ENCODE peak calls at places on chromosome 4, in five cellular contexts. One of them, this sample, is unnamed.

GRCh38 chr4:151207186-151207585 is 69.8 kb upstream of the PRSS48 start:
- DNase-seq in NCI-H1436: no peak
- DNase-seq in prostate gland: no peak
- DNase-seq in T-helper 2 cell: no peak
- DNase-seq in stimulated activated CD4-positive, alpha-beta T cell treated with anti-CD3 and anti-CD28 coated beads, Interleukin-15, amount 100 ng/mL, for 1 hour: no peak
- DNase-seq in this sample: no peak

GRCh38 chr4:143616771-143617170 is 83.7 kb downstream of the FREM3 start:
- DNase-seq in stimulated activated CD4-positive, alpha-beta T cell treated with anti-CD3 and anti-CD28 coated beads, Interleukin-15, amount 100 ng/mL, for 1 hour: no peak
- DNase-seq in prostate gland: no peak
- DNase-seq in T-helper 2 cell: no peak
- DNase-seq in NCI-H1436: no peak
- DNase-seq in this sample: no peak

GRCh38 chr4:57020467-57021101 is 41.9 kb downstream of the POLR2B start:
- DNase-seq in NCI-H1436: no peak
- DNase-seq in prostate gland: no peak
- DNase-seq in stimulated activated CD4-positive, alpha-beta T cell treated with anti-CD3 and anti-CD28 coated beads, Interleukin-15, amount 100 ng/mL, for 1 hour: no peak
- DNase-seq in T-helper 2 cell: no peak
- DNase-seq in this sample: no peak

GRCh38 chr4:169229571-169230028 is 41.2 kb downstream of the SH3RF1 start:
- DNase-seq in T-helper 2 cell: no peak
- DNase-seq in stimulated activated CD4-positive, alpha-beta T cell treated with anti-CD3 and anti-CD28 coated beads, Interleukin-15, amount 100 ng/mL, for 1 hour: no peak
- DNase-seq in prostate gland: no peak
- DNase-seq in NCI-H1436: peak; percentile 47
- DNase-seq in this sample: no peak

GRCh38 chr4:149884046-149884445 is 68.4 kb upstream of the IQCM start:
- DNase-seq in T-helper 2 cell: no peak
- DNase-seq in stimulated activated CD4-positive, alpha-beta T cell treated with anti-CD3 and anti-CD28 coated beads, Interleukin-15, amount 100 ng/mL, for 1 hour: no peak
- DNase-seq in NCI-H1436: no peak
- DNase-seq in prostate gland: no peak
- DNase-seq in this sample: no peak

GRCh38 chr4:38562751-38563198 is 101.2 kb upstream of the KLF3 start:
- DNase-seq in T-helper 2 cell: no peak
- DNase-seq in NCI-H1436: no peak
- DNase-seq in prostate gland: no peak
- DNase-seq in stimulated activated CD4-positive, alpha-beta T cell treated with anti-CD3 and anti-CD28 coated beads, Interleukin-15, amount 100 ng/mL, for 1 hour: no peak
- DNase-seq in this sample: no peak

GRCh38 chr4:177008836-177009501 is 216.2 kb upstream of the VEGFC start:
- DNase-seq in prostate gland: no peak
- DNase-seq in NCI-H1436: no peak
- DNase-seq in stimulated activated CD4-positive, alpha-beta T cell treated with anti-CD3 and anti-CD28 coated beads, Interleukin-15, amount 100 ng/mL, for 1 hour: no peak
- DNase-seq in T-helper 2 cell: no peak
- DNase-seq in this sample: no peak

GRCh38 chr4:5678977-5679376 is 29.4 kb downstream of the EVC2 start:
- DNase-seq in stimulated activated CD4-positive, alpha-beta T cell treated with anti-CD3 and anti-CD28 coated beads, Interleukin-15, amount 100 ng/mL, for 1 hour: no peak
- DNase-seq in prostate gland: no peak
- DNase-seq in NCI-H1436: no peak
- DNase-seq in T-helper 2 cell: no peak
- DNase-seq in this sample: no peak

GRCh38 chr4:109746728-109747127 is 16.9 kb upstream of the PLA2G12A start:
- DNase-seq in T-helper 2 cell: no peak
- DNase-seq in prostate gland: no peak
- DNase-seq in stimulated activated CD4-positive, alpha-beta T cell treated with anti-CD3 and anti-CD28 coated beads, Interleukin-15, amount 100 ng/mL, for 1 hour: no peak
- DNase-seq in NCI-H1436: no peak
- DNase-seq in this sample: no peak

GRCh38 chr4:37641886-37642849 is 44.0 kb downstream of the RELL1 start:
- DNase-seq in stimulated activated CD4-positive, alpha-beta T cell treated with anti-CD3 and anti-CD28 coated beads, Interleukin-15, amount 100 ng/mL, for 1 hour: no peak
- DNase-seq in prostate gland: no peak
- DNase-seq in T-helper 2 cell: no peak
- DNase-seq in NCI-H1436: no peak
- DNase-seq in this sample: no peak

GRCh38 chr4:23978031-23978430 is 88.2 kb upstream of the PPARGC1A start:
- DNase-seq in stimulated activated CD4-positive, alpha-beta T cell treated with anti-CD3 and anti-CD28 coated beads, Interleukin-15, amount 100 ng/mL, for 1 hour: no peak
- DNase-seq in NCI-H1436: no peak
- DNase-seq in T-helper 2 cell: no peak
- DNase-seq in prostate gland: no peak
- DNase-seq in this sample: no peak

GRCh38 chr4:172369471-172369959 is 556.3 kb downstream of the GALNTL6 start:
- DNase-seq in stimulated activated CD4-positive, alpha-beta T cell treated with anti-CD3 and anti-CD28 coated beads, Interleukin-15, amount 100 ng/mL, for 1 hour: no peak
- DNase-seq in NCI-H1436: no peak
- DNase-seq in T-helper 2 cell: peak; percentile 8
- DNase-seq in prostate gland: no peak
- DNase-seq in this sample: no peak

GRCh38 chr4:101346312-101346561 is 1.1 kb downstream of the PPP3CA start:
- DNase-seq in prostate gland: peak; percentile 42
- DNase-seq in NCI-H1436: no peak
- DNase-seq in T-helper 2 cell: peak; percentile 27
- DNase-seq in stimulated activated CD4-positive, alpha-beta T cell treated with anti-CD3 and anti-CD28 coated beads, Interleukin-15, amount 100 ng/mL, for 1 hour: peak; percentile 5
- DNase-seq in this sample: no peak

GRCh38 chr4:646460-646859 is 21.1 kb downstream of the PDE6B start:
- DNase-seq in prostate gland: no peak
- DNase-seq in stimulated activated CD4-positive, alpha-beta T cell treated with anti-CD3 and anti-CD28 coated beads, Interleukin-15, amount 100 ng/mL, for 1 hour: no peak
- DNase-seq in T-helper 2 cell: no peak
- DNase-seq in NCI-H1436: peak; percentile 52
- DNase-seq in this sample: no peak